ENCODE peak calls at places on chromosomes 4 and X, in nine cellular contexts. I, V, Y, D, T, F, M, O and N are unnamed samples.
A peak's percentile ranks its signal among the peaks of the same experiment; 100 is the strongest.

GRCh38 chr4:154722262-154722661 is 21.5 kb upstream of the LRAT start:
- DNase-seq in D (no peak), Y (no peak), O (no peak), T (no peak), V (no peak), F (no peak), I (no peak), M (no peak), N (no peak)

GRCh38 chr4:48968814-48969213 is 17.3 kb upstream of the CWH43 start:
- DNase-seq in V (no peak), T (no peak), M (no peak), D (no peak), O (no peak), F (no peak), I (no peak), Y (no peak), N (no peak)

GRCh38 chr4:10461091-10461849 is 4.0 kb upstream of the ZNF518B start:
- DNase-seq in D (peak; percentile 92), Y (no peak), T (peak; percentile 68), F (peak; percentile 79), I (peak; percentile 81), V (no peak), O (peak; percentile 10), M (peak; percentile 84), N (peak; percentile 76)

GRCh38 chr4:56038763-56039162 is 90.0 kb downstream of the CEP135 start:
- DNase-seq in D (no peak), I (no peak), F (no peak), T (no peak), M (no peak), O (no peak), V (no peak), Y (no peak), N (no peak)

GRCh38 chr4:3375688-3376087 is 66.1 kb upstream of the HGFAC start:
- DNase-seq in T (no peak), D (no peak), O (no peak), F (no peak), M (no peak), I (no peak), V (no peak), Y (no peak), N (no peak)

GRCh38 chrX:34653811-34654210 is 3.3 kb downstream of the TMEM47 start:
- DNase-seq in I (no peak), F (no peak), Y (no peak), O (no peak), T (no peak), M (no peak), V (no peak), D (no peak), N (no peak)

GRCh38 chr4:76690906-76691275 is 207.1 kb downstream of the SOWAHB start:
- DNase-seq in M (no peak), D (no peak), V (no peak), O (no peak), I (no peak), T (no peak), Y (no peak), F (no peak), N (no peak)

GRCh38 chr4:56861365-56861764 is 39.9 kb upstream of the SPINK2 start:
- DNase-seq in T (no peak), F (no peak), M (no peak), D (no peak), O (no peak), I (no peak), Y (no peak), V (no peak), N (no peak)

GRCh38 chr4:37802068-37802666 is 24.3 kb upstream of the PGM2 start:
- DNase-seq in F (peak; percentile 57), M (peak; percentile 47), D (no peak), Y (peak; percentile 55), T (no peak), V (no peak), I (peak; percentile 76), O (no peak), N (peak; percentile 35)

GRCh38 chr4:156420557-156420956 is 466.9 kb upstream of the CTSO start:
- DNase-seq in Y (no peak), O (no peak), D (no peak), V (no peak), T (no peak), I (no peak), F (no peak), M (no peak), N (no peak)

GRCh38 chrX:110050885-110051284 is 48.0 kb downstream of the TMEM164 start:
- DNase-seq in D (peak; percentile 7), T (no peak), Y (no peak), M (no peak), F (no peak), O (no peak), V (no peak), I (no peak), N (no peak)

GRCh38 chrX:117973175-117974075 is 143.2 kb downstream of the KLHL13 start:
- DNase-seq in I (no peak), V (no peak), Y (no peak), T (no peak), O (no peak), D (no peak), F (no peak), M (no peak), N (peak; percentile 55)

GRCh38 chr4:53855886-53856260 is 208.5 kb downstream of the CHIC2 start:
- DNase-seq in F (no peak), V (no peak), I (no peak), D (no peak), O (no peak), T (no peak), M (no peak), Y (no peak), N (no peak)

GRCh38 chrX:151680805-151681204 is 14.5 kb upstream of the PRRG3 start:
- DNase-seq in O (peak; percentile 36), D (peak; percentile 49), V (no peak), I (peak; percentile 67), T (no peak), F (peak; percentile 33), Y (peak; percentile 52), M (peak; percentile 67), N (peak; percentile 76)

GRCh38 chr4:57044996-57045395 is 65.2 kb downstream of the IGFBP7 start:
- DNase-seq in F (no peak), V (no peak), Y (no peak), D (no peak), T (no peak), O (no peak), I (no peak), M (no peak), N (no peak)

GRCh38 chr4:91746551-91746950 is 557.2 kb upstream of the GRID2 start:
- DNase-seq in D (no peak), I (no peak), T (no peak), V (no peak), F (no peak), Y (no peak), M (no peak), O (no peak), N (no peak)

GRCh38 chr4:95541889-95542607 is 6.7 kb downstream of the UNC5C start:
- DNase-seq in O (no peak), T (no peak), F (no peak), I (no peak), D (no peak), Y (no peak), V (no peak), M (no peak), N (no peak)

GRCh38 chrX:136369377-136369776 is 68.6 kb downstream of the ADGRG4 start:
- DNase-seq in D (no peak), I (no peak), Y (no peak), F (no peak), T (no peak), O (no peak), V (no peak), M (no peak), N (no peak)

DNA sequence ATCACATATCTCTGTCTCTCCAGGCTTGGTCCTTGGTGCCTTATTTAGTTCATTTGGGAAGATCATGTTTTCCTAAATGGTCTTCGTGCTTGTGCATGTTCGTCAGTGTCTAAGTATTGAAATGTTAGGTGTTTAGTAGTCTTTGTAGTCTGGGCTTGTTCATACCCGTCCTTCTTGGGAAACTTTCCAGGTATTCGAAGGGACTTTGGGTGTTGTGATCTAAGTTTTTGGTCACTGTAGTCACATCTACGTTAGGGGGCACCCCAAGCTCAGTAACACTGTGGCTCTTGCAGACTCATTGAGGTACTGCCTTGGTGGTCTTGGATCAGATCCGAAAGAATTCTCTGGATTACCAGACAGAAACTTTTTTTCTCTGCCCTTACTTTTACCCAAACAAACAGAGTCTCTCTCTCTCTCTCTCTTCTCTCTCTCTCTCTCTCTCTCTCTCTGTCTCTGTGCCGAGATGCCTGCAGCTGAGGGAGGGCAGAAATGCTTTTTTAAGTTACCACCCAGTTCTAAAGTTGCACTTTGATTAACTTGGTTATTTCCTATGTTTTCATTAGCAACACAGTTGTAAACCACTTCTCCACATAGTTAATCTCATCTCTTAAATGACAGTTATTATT is 67.6 kb upstream of the SLC7A3 start:
- DNase-seq in I (no peak), D (no peak), V (no peak), M (peak; percentile 15), Y (no peak), O (peak; percentile 19), F (no peak), T (peak; percentile 37), N (no peak)
- TF ChIP-seq CTCF in I (peak; percentile 22), D (peak; percentile 22), V (no peak), M (no peak), Y (peak; percentile 34), O (no peak), F (no peak), T (no peak), N (no peak)

GRCh38 chrX:145923376-145923775 is 105.7 kb downstream of the SLITRK2 start:
- DNase-seq in Y (no peak), V (no peak), D (no peak), M (peak; percentile 26), T (no peak), F (no peak), I (no peak), O (no peak), N (no peak)
- TF ChIP-seq CTCF in Y (no peak), V (no peak), D (no peak), M (no peak), T (no peak), F (no peak), I (no peak), O (no peak), N (no peak)

DNA sequence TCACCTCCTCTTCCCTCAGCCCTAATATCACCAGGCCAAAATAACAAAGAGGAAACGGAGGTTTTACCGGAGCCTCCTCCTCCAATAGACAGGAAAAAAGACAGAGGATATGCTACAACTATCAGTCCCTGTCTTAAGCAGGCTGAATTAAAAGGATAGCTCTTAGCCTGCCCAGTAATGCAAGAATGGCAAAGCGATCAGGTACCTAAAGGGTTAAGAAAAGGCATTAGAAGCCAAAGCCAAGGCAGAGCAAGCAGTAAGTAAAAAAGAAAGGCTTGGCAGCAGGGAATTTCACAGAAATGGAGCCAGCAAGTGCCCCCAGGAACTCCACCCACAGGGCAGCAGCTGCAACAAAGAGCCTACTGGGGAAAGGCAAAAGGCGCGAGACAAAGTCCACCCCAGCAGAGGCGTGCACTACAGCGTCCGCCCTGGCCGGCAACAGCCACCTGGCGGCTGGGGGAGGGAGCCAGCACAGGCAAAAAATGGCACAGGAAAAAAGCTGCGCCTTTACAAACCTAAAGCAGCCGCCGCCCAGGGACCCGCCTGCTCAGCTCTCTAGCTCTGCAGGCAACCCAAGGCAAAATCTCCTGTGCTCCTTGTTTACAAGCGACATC is 220.6 kb upstream of the ZC4H2 start:
- DNase-seq in V (no peak), D (no peak), F (peak; percentile 84), I (peak; percentile 81), Y (no peak), M (peak; percentile 58), T (no peak), O (no peak), N (peak; percentile 69)
- TF ChIP-seq CTCF in V (no peak), D (no peak), F (no peak), I (peak; percentile 53), Y (peak; percentile 11), M (peak; percentile 20), T (no peak), O (peak; percentile 8), N (peak; percentile 29)

GRCh38 chr4:147924604-147925412 is 192.9 kb downstream of the ARHGAP10 start:
- DNase-seq in Y (no peak), F (peak; percentile 62), O (no peak), T (peak; percentile 50), V (no peak), D (no peak), M (peak; percentile 44), I (peak; percentile 54), N (peak; percentile 27)
- TF ChIP-seq CTCF in Y (no peak), F (no peak), O (no peak), T (no peak), V (no peak), D (peak; percentile 69), M (no peak), I (peak; percentile 44), N (no peak)